ENCODE peak calls at places on chromosomes 2 and 18, in eight cellular contexts. One of them, this sample, is unnamed.

GRCh38 chr2:201656102-201656501 is 12.8 kb upstream of the TMEM237 start:
- DNase-seq in thoracic aorta: no peak
- DNase-seq in AG04450: no peak
- DNase-seq in mucosa of descending colon: no peak
- DNase-seq in body of pancreas: no peak
- DNase-seq in OCI-LY7: no peak
- DNase-seq in fibroblast of mammary gland: no peak
- DNase-seq in astrocyte of the spinal cord: no peak
- DNase-seq in this sample: no peak

GRCh38 chr2:105843797-105844374 is 99.2 kb downstream of the NCK2 start:
- DNase-seq in thoracic aorta: no peak
- DNase-seq in AG04450: no peak
- DNase-seq in mucosa of descending colon: no peak
- DNase-seq in body of pancreas: no peak
- DNase-seq in OCI-LY7: no peak
- DNase-seq in fibroblast of mammary gland: no peak
- DNase-seq in astrocyte of the spinal cord: no peak
- DNase-seq in this sample: no peak

GRCh38 chr2:53896864-53897263 is 37.1 kb upstream of the GPR75 start:
- DNase-seq in thoracic aorta: no peak
- DNase-seq in AG04450: peak; percentile 6
- DNase-seq in mucosa of descending colon: no peak
- DNase-seq in body of pancreas: no peak
- DNase-seq in OCI-LY7: no peak
- DNase-seq in fibroblast of mammary gland: peak; percentile 83
- DNase-seq in astrocyte of the spinal cord: peak; percentile 51
- DNase-seq in this sample: peak; percentile 80

GRCh38 chr18:43043626-43044025 is 71.9 kb downstream of the RIT2 start:
- DNase-seq in thoracic aorta: no peak
- DNase-seq in AG04450: no peak
- DNase-seq in mucosa of descending colon: no peak
- DNase-seq in body of pancreas: no peak
- DNase-seq in OCI-LY7: no peak
- DNase-seq in fibroblast of mammary gland: no peak
- DNase-seq in astrocyte of the spinal cord: no peak
- DNase-seq in this sample: no peak

GRCh38 chr2:100285691-100286090 is 36.6 kb downstream of the LONRF2 start:
- DNase-seq in thoracic aorta: no peak
- DNase-seq in AG04450: peak; percentile 48
- DNase-seq in mucosa of descending colon: no peak
- DNase-seq in body of pancreas: peak; percentile 21
- DNase-seq in OCI-LY7: no peak
- DNase-seq in fibroblast of mammary gland: peak; percentile 85
- DNase-seq in astrocyte of the spinal cord: peak; percentile 89
- DNase-seq in this sample: peak; percentile 47

GRCh38 chr2:135530313-135531230 is at the start of gene ZRANB3:
- DNase-seq in thoracic aorta: peak; percentile 93
- DNase-seq in AG04450: peak; percentile 92
- DNase-seq in mucosa of descending colon: peak; percentile 92
- DNase-seq in body of pancreas: peak; percentile 98
- DNase-seq in OCI-LY7: peak; percentile 98
- DNase-seq in fibroblast of mammary gland: peak; percentile 98
- DNase-seq in astrocyte of the spinal cord: peak; percentile 99
- DNase-seq in this sample: peak; percentile 99

GRCh38 chr2:24986397-24986796 is 14.6 kb upstream of the DNAJC27 start:
- DNase-seq in thoracic aorta: no peak
- DNase-seq in AG04450: no peak
- DNase-seq in mucosa of descending colon: no peak
- DNase-seq in body of pancreas: peak; percentile 20
- DNase-seq in OCI-LY7: no peak
- DNase-seq in fibroblast of mammary gland: no peak
- DNase-seq in astrocyte of the spinal cord: no peak
- DNase-seq in this sample: peak; percentile 37

GRCh38 chr2:28683100-28683706 is 68.4 kb upstream of the PPP1CB start:
- DNase-seq in thoracic aorta: peak; percentile 49
- DNase-seq in AG04450: no peak
- DNase-seq in mucosa of descending colon: peak; percentile 60
- DNase-seq in body of pancreas: peak; percentile 89
- DNase-seq in OCI-LY7: no peak
- DNase-seq in fibroblast of mammary gland: peak; percentile 82
- DNase-seq in astrocyte of the spinal cord: peak; percentile 93
- DNase-seq in this sample: peak; percentile 98

GRCh38 chr2:23596316-23596885 is 211.4 kb downstream of the KLHL29 start:
- DNase-seq in thoracic aorta: no peak
- DNase-seq in AG04450: no peak
- DNase-seq in mucosa of descending colon: no peak
- DNase-seq in body of pancreas: no peak
- DNase-seq in OCI-LY7: no peak
- DNase-seq in fibroblast of mammary gland: peak; percentile 4
- DNase-seq in astrocyte of the spinal cord: peak; percentile 67
- DNase-seq in this sample: peak; percentile 10

GRCh38 chr2:177165103-177165583 is 47.5 kb upstream of the HNRNPA3 start:
- DNase-seq in thoracic aorta: no peak
- DNase-seq in AG04450: no peak
- DNase-seq in mucosa of descending colon: peak; percentile 38
- DNase-seq in body of pancreas: peak; percentile 38
- DNase-seq in OCI-LY7: peak; percentile 45
- DNase-seq in fibroblast of mammary gland: peak; percentile 61
- DNase-seq in astrocyte of the spinal cord: peak; percentile 64
- DNase-seq in this sample: peak; percentile 62

GRCh38 chr18:8989855-8990254 is 112.6 kb upstream of the NDUFV2 start:
- DNase-seq in thoracic aorta: no peak
- DNase-seq in AG04450: no peak
- DNase-seq in mucosa of descending colon: no peak
- DNase-seq in body of pancreas: no peak
- DNase-seq in OCI-LY7: no peak
- DNase-seq in fibroblast of mammary gland: no peak
- DNase-seq in astrocyte of the spinal cord: no peak
- DNase-seq in this sample: no peak

GRCh38 chr2:168929031-168929430 is 27.9 kb downstream of the G6PC2 start:
- DNase-seq in thoracic aorta: no peak
- DNase-seq in AG04450: no peak
- DNase-seq in mucosa of descending colon: no peak
- DNase-seq in body of pancreas: no peak
- DNase-seq in OCI-LY7: no peak
- DNase-seq in fibroblast of mammary gland: no peak
- DNase-seq in astrocyte of the spinal cord: no peak
- DNase-seq in this sample: peak; percentile 27

GRCh38 chr2:58805126-58805525 is 564.0 kb upstream of the FANCL start:
- DNase-seq in thoracic aorta: no peak
- DNase-seq in AG04450: no peak
- DNase-seq in mucosa of descending colon: no peak
- DNase-seq in body of pancreas: no peak
- DNase-seq in OCI-LY7: no peak
- DNase-seq in fibroblast of mammary gland: no peak
- DNase-seq in astrocyte of the spinal cord: no peak
- DNase-seq in this sample: no peak

GRCh38 chr2:39512434-39512935 is 75.4 kb upstream of the MAP4K3 start:
- DNase-seq in thoracic aorta: no peak
- DNase-seq in AG04450: no peak
- DNase-seq in mucosa of descending colon: peak; percentile 40
- DNase-seq in body of pancreas: peak; percentile 26
- DNase-seq in OCI-LY7: no peak
- DNase-seq in fibroblast of mammary gland: no peak
- DNase-seq in astrocyte of the spinal cord: no peak
- DNase-seq in this sample: no peak

GRCh38 chr2:165601866-165602636 is 132.6 kb downstream of the CSRNP3 start:
- DNase-seq in thoracic aorta: no peak
- DNase-seq in AG04450: no peak
- DNase-seq in mucosa of descending colon: no peak
- DNase-seq in body of pancreas: no peak
- DNase-seq in OCI-LY7: no peak
- DNase-seq in fibroblast of mammary gland: peak; percentile 82
- DNase-seq in astrocyte of the spinal cord: peak; percentile 36
- DNase-seq in this sample: peak; percentile 75

GRCh38 chr2:181231151-181231550 is 226.0 kb upstream of the ITGA4 start:
- DNase-seq in thoracic aorta: no peak
- DNase-seq in AG04450: no peak
- DNase-seq in mucosa of descending colon: no peak
- DNase-seq in body of pancreas: no peak
- DNase-seq in OCI-LY7: no peak
- DNase-seq in fibroblast of mammary gland: peak; percentile 15
- DNase-seq in astrocyte of the spinal cord: no peak
- DNase-seq in this sample: no peak

GRCh38 chr2:128410035-128410757 is 91.5 kb upstream of the HS6ST1 start:
- DNase-seq in thoracic aorta: no peak
- DNase-seq in AG04450: no peak
- DNase-seq in mucosa of descending colon: no peak
- DNase-seq in body of pancreas: no peak
- DNase-seq in OCI-LY7: no peak
- DNase-seq in fibroblast of mammary gland: no peak
- DNase-seq in astrocyte of the spinal cord: no peak
- DNase-seq in this sample: no peak

GRCh38 chr18:58058720-58059119 is 14.7 kb downstream of the NEDD4L start:
- DNase-seq in thoracic aorta: no peak
- DNase-seq in AG04450: no peak
- DNase-seq in mucosa of descending colon: no peak
- DNase-seq in body of pancreas: no peak
- DNase-seq in OCI-LY7: no peak
- DNase-seq in fibroblast of mammary gland: no peak
- DNase-seq in astrocyte of the spinal cord: no peak
- DNase-seq in this sample: no peak

GRCh38 chr2:231124833-231125232 is at the start of gene HTR2B:
- DNase-seq in thoracic aorta: no peak
- DNase-seq in AG04450: no peak
- DNase-seq in mucosa of descending colon: no peak
- DNase-seq in body of pancreas: no peak
- DNase-seq in OCI-LY7: no peak
- DNase-seq in fibroblast of mammary gland: peak; percentile 36
- DNase-seq in astrocyte of the spinal cord: no peak
- DNase-seq in this sample: peak; percentile 90

DNA sequence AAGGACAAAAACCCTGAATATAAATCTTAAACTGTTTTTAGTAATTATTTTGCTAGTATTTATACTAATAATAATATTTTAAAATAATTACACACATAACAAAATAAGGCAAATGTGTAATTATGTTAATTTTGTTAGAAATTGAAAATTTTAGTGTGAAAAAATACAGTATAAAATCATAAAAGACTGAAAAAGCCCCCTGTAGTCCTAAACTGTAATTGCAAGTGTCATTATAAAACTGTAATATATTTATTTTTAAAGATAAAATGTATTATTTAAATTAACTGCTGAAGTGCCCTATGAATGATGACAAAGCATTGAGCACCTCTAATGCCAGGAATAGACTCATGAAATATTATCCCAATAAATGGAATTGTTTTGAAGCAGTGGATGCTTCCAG is 1117.7 kb downstream of the CBLN2 start:
- DNase-seq in thoracic aorta: no peak
- DNase-seq in AG04450: no peak
- DNase-seq in mucosa of descending colon: no peak
- DNase-seq in body of pancreas: no peak
- DNase-seq in OCI-LY7: no peak
- DNase-seq in fibroblast of mammary gland: no peak
- DNase-seq in astrocyte of the spinal cord: no peak
- DNase-seq in this sample: peak; percentile 12
- TF ChIP-seq CTCF in thoracic aorta: no peak
- TF ChIP-seq CTCF in AG04450: no peak
- TF ChIP-seq CTCF in mucosa of descending colon: no peak
- TF ChIP-seq CTCF in body of pancreas: no peak
- TF ChIP-seq CTCF in OCI-LY7: no peak
- TF ChIP-seq CTCF in fibroblast of mammary gland: no peak
- TF ChIP-seq CTCF in astrocyte of the spinal cord: peak; percentile 7
- TF ChIP-seq CTCF in this sample: peak; percentile 30

DNA sequence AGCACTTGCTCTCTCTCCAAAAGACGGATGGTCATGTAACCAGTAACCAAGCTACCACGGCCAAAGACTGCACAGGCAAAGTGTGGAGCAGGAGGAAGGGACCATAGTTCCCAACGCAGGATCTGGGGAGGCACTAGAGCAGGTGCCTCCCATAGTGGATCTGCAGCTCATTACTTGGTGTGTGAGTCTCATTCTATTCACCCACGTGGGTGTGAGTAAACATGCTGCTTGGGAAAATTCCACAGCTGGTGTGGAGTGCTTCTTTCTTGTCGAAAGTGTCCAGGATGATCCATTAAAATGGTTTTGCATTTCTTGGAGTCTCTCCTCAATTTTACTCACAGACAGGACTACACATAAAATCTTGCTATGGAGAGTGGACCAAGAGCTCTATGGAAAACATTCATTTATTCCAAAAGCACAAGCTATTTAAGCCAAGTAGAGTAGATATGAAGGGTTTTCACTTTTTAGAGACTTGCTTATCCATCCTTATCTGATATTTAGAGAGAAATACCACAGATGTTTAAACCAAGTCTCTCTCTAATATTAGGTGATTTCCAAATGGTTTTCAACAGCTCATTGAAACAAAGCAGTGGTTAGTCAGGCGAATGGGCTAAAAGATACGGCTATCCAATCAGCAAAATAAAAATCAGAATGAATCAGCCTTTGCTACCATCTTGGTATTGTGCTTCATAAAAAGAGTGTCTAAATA is 104.3 kb upstream of the CCDC195 start:
- DNase-seq in thoracic aorta: no peak
- DNase-seq in AG04450: no peak
- DNase-seq in mucosa of descending colon: no peak
- DNase-seq in body of pancreas: no peak
- DNase-seq in OCI-LY7: no peak
- DNase-seq in fibroblast of mammary gland: peak; percentile 17
- DNase-seq in astrocyte of the spinal cord: no peak
- DNase-seq in this sample: no peak
- H3K4me3 ChIP-seq in thoracic aorta: no peak overlapping the region
- H3K4me3 ChIP-seq in AG04450: no peak overlapping the region
- H3K4me3 ChIP-seq in mucosa of descending colon: no peak overlapping the region
- H3K4me3 ChIP-seq in body of pancreas: no peak overlapping the region
- H3K4me3 ChIP-seq in OCI-LY7: no peak overlapping the region
- H3K4me3 ChIP-seq in fibroblast of mammary gland: no peak overlapping the region
- H3K4me3 ChIP-seq in astrocyte of the spinal cord: no peak overlapping the region
- H3K4me3 ChIP-seq in this sample: no peak overlapping the region

GRCh38 chr2:45734952-45735351 is 83.5 kb downstream of the PRKCE start:
- DNase-seq in thoracic aorta: no peak
- DNase-seq in AG04450: no peak
- DNase-seq in mucosa of descending colon: no peak
- DNase-seq in body of pancreas: no peak
- DNase-seq in OCI-LY7: no peak
- DNase-seq in fibroblast of mammary gland: peak; percentile 31
- DNase-seq in astrocyte of the spinal cord: no peak
- DNase-seq in this sample: no peak
- TF ChIP-seq CTCF in thoracic aorta: no peak
- TF ChIP-seq CTCF in AG04450: no peak
- TF ChIP-seq CTCF in mucosa of descending colon: no peak
- TF ChIP-seq CTCF in body of pancreas: no peak
- TF ChIP-seq CTCF in OCI-LY7: no peak
- TF ChIP-seq CTCF in fibroblast of mammary gland: no peak
- TF ChIP-seq CTCF in astrocyte of the spinal cord: no peak
- TF ChIP-seq CTCF in this sample: no peak

DNA sequence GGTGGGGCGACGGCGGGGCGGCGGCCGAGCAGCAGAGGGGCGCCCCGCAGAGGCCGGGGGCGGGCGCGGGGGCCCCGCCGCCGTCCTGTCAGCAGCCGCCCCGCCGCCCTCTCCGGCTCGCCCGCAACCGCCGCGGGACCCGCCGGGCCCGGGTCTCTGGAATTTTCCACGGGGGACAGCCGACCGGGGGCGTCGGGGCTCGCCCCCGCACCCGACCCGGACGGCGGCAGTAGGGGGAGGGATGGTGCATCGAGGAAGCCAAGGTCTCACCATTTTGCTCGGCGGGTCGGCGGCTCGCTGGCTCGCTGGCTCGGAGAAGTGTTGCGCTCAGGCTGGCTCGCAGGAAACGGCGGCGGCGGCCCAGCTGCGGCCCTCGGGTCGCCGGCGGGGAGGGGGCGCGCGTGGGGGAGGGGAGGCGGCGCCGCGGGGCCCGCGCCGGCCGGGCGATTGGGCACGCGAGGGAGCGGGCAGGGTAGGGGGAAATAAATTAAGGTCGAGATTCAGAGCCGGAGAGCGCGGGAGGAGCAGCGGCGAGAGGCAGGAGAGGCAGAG is 401 bp downstream of the PPP3R1 start:
- DNase-seq in thoracic aorta: no peak
- DNase-seq in AG04450: no peak
- DNase-seq in mucosa of descending colon: peak; percentile 70
- DNase-seq in body of pancreas: peak; percentile 36
- DNase-seq in OCI-LY7: peak; percentile 60
- DNase-seq in fibroblast of mammary gland: no peak
- DNase-seq in astrocyte of the spinal cord: no peak
- DNase-seq in this sample: no peak
- H3K4me3 ChIP-seq in thoracic aorta: peak overlapping the region; percentile 93
- H3K4me3 ChIP-seq in AG04450: peak overlapping the region; percentile 79
- H3K4me3 ChIP-seq in mucosa of descending colon: peak overlapping the region; percentile 89
- H3K4me3 ChIP-seq in body of pancreas: peak overlapping the region; percentile 40
- H3K4me3 ChIP-seq in OCI-LY7: peak overlapping the region; percentile 89
- H3K4me3 ChIP-seq in fibroblast of mammary gland: peak overlapping the region; percentile 74
- H3K4me3 ChIP-seq in astrocyte of the spinal cord: peak overlapping the region; percentile 85
- H3K4me3 ChIP-seq in this sample: peak overlapping the region; percentile 93